ENCODE peak calls at places on chromosomes 7 and 10, in five cellular contexts. S is heart left ventricle, W is transverse colon, G is IMR-90, Z is body of pancreas. B is an unnamed sample.

GRCh38 chr10:128068398-128069285 is 57.6 kb downstream of the MKI67 start:
- DNase-seq in S (no peak), W (peak; percentile 7), G (no peak), Z (no peak), B (no peak)

GRCh38 chr10:79434816-79435215 is 10.6 kb downstream of the ZCCHC24 start:
- DNase-seq in S (peak; percentile 21), W (no peak), G (peak; percentile 86), Z (no peak), B (no peak)

GRCh38 chr7:17407229-17407628 is 108.8 kb downstream of the AHR start:
- DNase-seq in S (no peak), W (no peak), G (no peak), Z (no peak), B (no peak)

GRCh38 chr7:101146-101545 is 91.2 kb upstream of the FAM20C start:
- DNase-seq in S (no peak), W (no peak), G (no peak), Z (no peak), B (no peak)

GRCh38 chr10:26781797-26782196 is 79.0 kb downstream of the ABI1 start:
- DNase-seq in S (no peak), W (no peak), G (peak; percentile 38), Z (no peak), B (no peak)

GRCh38 chr10:93422121-93422520 is 60.0 kb downstream of the MYOF start:
- DNase-seq in S (peak; percentile 33), W (no peak), G (peak; percentile 39), Z (no peak), B (no peak)

GRCh38 chr7:70016044-70016770 is 417.9 kb downstream of the AUTS2 start:
- DNase-seq in S (no peak), W (no peak), G (peak; percentile 0), Z (no peak), B (no peak)

GRCh38 chr7:884191-885003 is 8.0 kb downstream of the GET4 start:
- DNase-seq in S (peak; percentile 15), W (no peak), G (no peak), Z (peak; percentile 56), B (no peak)

GRCh38 chr7:111705807-111706206 is 143.5 kb upstream of the IMMP2L start:
- DNase-seq in S (no peak), W (no peak), G (no peak), Z (no peak), B (no peak)

GRCh38 chr10:31927597-31928530 is 767 bp downstream of the ARHGAP12 start:
- DNase-seq in S (peak; percentile 55), W (peak; percentile 62), G (peak; percentile 44), Z (peak; percentile 51), B (peak; percentile 19)

GRCh38 chr7:51356849-51357516 is 40.4 kb upstream of the COBL start:
- DNase-seq in S (no peak), W (no peak), G (no peak), Z (peak; percentile 73), B (no peak)

GRCh38 chr10:128854965-128855364 is 612.1 kb upstream of the MGMT start:
- DNase-seq in S (peak; percentile 89), W (peak; percentile 75), G (no peak), Z (peak; percentile 77), B (peak; percentile 5)

GRCh38 chr10:124671486-124672075 is 72.6 kb downstream of the FAM53B start:
- DNase-seq in S (peak; percentile 53), W (no peak), G (no peak), Z (peak; percentile 41), B (no peak)

GRCh38 chr7:150450491-150450992 is at the start of gene GIMAP8:
- DNase-seq in S (peak; percentile 86), W (peak; percentile 48), G (no peak), Z (peak; percentile 68), B (peak; percentile 19)

GRCh38 chr10:34290412-34291082 is 524.5 kb downstream of the PARD3 start:
- DNase-seq in S (no peak), W (peak; percentile 28), G (peak; percentile 87), Z (peak; percentile 65), B (no peak)

GRCh38 chr10:124992462-124993344 is 50.8 kb downstream of the ZRANB1 start:
- DNase-seq in S (peak; percentile 83), W (peak; percentile 54), G (peak; percentile 63), Z (peak; percentile 86), B (no peak)

GRCh38 chr7:90337106-90337505 is 9.4 kb upstream of the GTPBP10 start:
- DNase-seq in S (no peak), W (no peak), G (no peak), Z (no peak), B (no peak)

GRCh38 chr7:55133630-55134392 is 115.0 kb downstream of the EGFR start:
- DNase-seq in S (peak; percentile 53), W (no peak), G (peak; percentile 99), Z (peak; percentile 52), B (no peak)

GRCh38 chr10:91146146-91146545 is 74.3 kb upstream of the PCGF5 start:
- DNase-seq in S (no peak), W (no peak), G (no peak), Z (no peak), B (no peak)

GRCh38 chr7:4235596-4235995 is 446.5 kb upstream of the FOXK1 start:
- DNase-seq in S (no peak), W (no peak), G (no peak), Z (no peak), B (no peak)

GRCh38 chr7:116339564-116339963 is 129.2 kb downstream of the TES start:
- DNase-seq in S (no peak), W (no peak), G (peak; percentile 45), Z (peak; percentile 51), B (no peak)

GRCh38 chr7:135666836-135667235 is 4.5 kb downstream of the STMP1 start:
- DNase-seq in S (no peak), W (no peak), G (no peak), Z (no peak), B (no peak)

GRCh38 chr10:95330966-95331453 is 40.2 kb upstream of the PDLIM1 start:
- DNase-seq in S (no peak), W (no peak), G (peak; percentile 52), Z (no peak), B (no peak)

GRCh38 chr7:70706204-70706603 is 425.7 kb upstream of the GALNT17 start:
- DNase-seq in S (no peak), W (no peak), G (no peak), Z (no peak), B (no peak)

GRCh38 chr10:68536973-68537372 is 9.7 kb upstream of the SLC25A16 start:
- DNase-seq in S (no peak), W (no peak), G (no peak), Z (no peak), B (no peak)

GRCh38 chr10:86225098-86225782 is 141.4 kb downstream of the GRID1 start:
- DNase-seq in S (no peak), W (no peak), G (peak; percentile 55), Z (no peak), B (no peak)

GRCh38 chr7:26449175-26450165 is 157.8 kb downstream of the SNX10 start:
- DNase-seq in S (no peak), W (no peak), G (peak; percentile 15), Z (no peak), B (no peak)

GRCh38 chr10:124524991-124525653 is 63.5 kb downstream of the LHPP start:
- DNase-seq in S (peak; percentile 71), W (peak; percentile 38), G (no peak), Z (peak; percentile 25), B (no peak)

GRCh38 chr10:79400567-79401004 is 44.8 kb downstream of the ZCCHC24 start:
- DNase-seq in S (no peak), W (peak; percentile 49), G (no peak), Z (peak; percentile 40), B (no peak)

GRCh38 chr7:17787257-17787656 is 153.0 kb downstream of the SNX13 start:
- DNase-seq in S (no peak), W (no peak), G (no peak), Z (no peak), B (no peak)

GRCh38 chr7:23396222-23396621 is 74.1 kb downstream of the IGF2BP3 start:
- DNase-seq in S (no peak), W (no peak), G (peak; percentile 91), Z (no peak), B (no peak)

GRCh38 chr10:78777466-78778256 is 291.1 kb upstream of the ZMIZ1 start:
- DNase-seq in S (peak; percentile 69), W (peak; percentile 23), G (peak; percentile 57), Z (peak; percentile 46), B (no peak)

GRCh38 chr7:18352339-18353255 is 143.0 kb upstream of the HDAC9 start:
- DNase-seq in S (peak; percentile 29), W (peak; percentile 53), G (peak; percentile 81), Z (peak; percentile 59), B (no peak)

GRCh38 chr10:32180354-32181280 is 124.4 kb upstream of the KIF5B start:
- DNase-seq in S (no peak), W (no peak), G (no peak), Z (peak; percentile 16), B (no peak)

GRCh38 chr7:134940711-134941110 is 45.6 kb upstream of the AGBL3 start:
- DNase-seq in S (no peak), W (no peak), G (no peak), Z (no peak), B (no peak)

GRCh38 chr10:114337510-114338462 is 66.5 kb downstream of the AFAP1L2 start:
- DNase-seq in S (no peak), W (no peak), G (no peak), Z (no peak), B (no peak)
- H3K27ac ChIP-seq in S (no peak overlapping the region), W (no peak overlapping the region), G (no peak overlapping the region), Z (no peak overlapping the region), B (peak overlapping the region; percentile 17)

GRCh38 chr7:154928136-154929005 is 74.6 kb downstream of the PAXIP1 start:
- DNase-seq in S (no peak), W (peak; percentile 40), G (peak; percentile 93), Z (peak; percentile 52), B (no peak)
- TF ChIP-seq POLR2A in S (peak; percentile 17), W (peak; percentile 33), G (no peak), Z (no peak), B (no peak)

DNA sequence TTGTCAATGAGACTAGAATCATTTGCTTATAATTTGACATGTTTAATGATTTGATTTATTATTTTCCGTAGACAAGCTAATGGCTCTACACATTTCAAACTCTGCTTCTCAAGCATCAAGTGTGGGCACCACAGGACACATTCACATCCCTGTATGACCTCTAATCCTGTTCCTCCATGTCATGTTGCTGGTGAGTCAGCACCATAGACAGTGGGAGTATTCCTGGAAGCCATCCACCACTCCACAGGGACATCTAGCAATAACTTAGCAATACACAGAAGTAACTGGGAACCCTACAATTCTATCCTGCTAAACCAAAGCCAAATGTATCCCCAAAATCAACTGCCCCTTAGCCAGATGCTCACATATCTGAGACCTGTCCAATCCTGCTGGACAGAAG is 126.6 kb downstream of the GFRA1 start:
- DNase-seq in S (no peak), W (no peak), G (peak; percentile 30), Z (peak; percentile 6), B (no peak)
- H3K27ac ChIP-seq in S (no peak overlapping the region), W (no peak overlapping the region), G (no peak overlapping the region), Z (no peak overlapping the region), B (no peak overlapping the region)

DNA sequence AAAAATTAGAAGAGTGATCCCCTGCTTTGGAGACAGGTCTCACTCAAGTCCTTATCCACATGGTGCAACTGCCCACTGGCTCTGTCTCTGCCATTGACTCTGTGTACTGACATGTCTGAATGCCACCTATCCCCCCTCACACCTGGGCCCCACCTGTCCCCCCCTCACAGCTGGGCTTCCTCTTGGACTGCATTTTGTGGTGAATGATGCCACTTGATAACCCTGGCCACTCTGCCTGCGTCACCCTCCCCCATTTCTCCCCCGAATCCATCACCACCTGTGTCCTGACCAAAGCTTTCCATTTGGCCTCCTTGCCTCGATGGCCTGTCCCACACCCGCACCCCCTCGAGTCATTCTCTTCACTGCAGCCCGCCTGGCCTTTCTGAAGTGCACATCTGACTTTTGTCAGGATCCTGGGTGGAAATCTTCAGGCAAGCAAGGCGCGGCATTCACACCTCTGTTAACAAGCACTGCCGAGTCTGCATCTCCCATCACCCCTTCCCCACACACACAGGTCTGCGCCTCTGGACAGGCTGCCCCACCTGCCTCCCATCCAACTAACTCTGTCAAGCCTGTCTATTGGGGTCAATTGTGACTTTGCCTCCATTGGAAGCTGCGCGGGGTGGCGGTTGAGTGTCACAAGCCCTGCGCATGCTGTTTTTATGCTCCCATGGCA is 175.3 kb upstream of the KLF14 start:
- DNase-seq in S (no peak), W (no peak), G (no peak), Z (no peak), B (no peak)
- TF ChIP-seq POLR2A in S (no peak), W (no peak), G (no peak), Z (no peak), B (no peak)

B was measured in esophagus squamous epithelium.